ENCODE peak calls at places on chromosomes 7 and 10, in eight cellular contexts. Q is cardiac muscle cell, N is NCI-H1436 treated with DMSO at 0.1 percent for 48 hours, U is GOT3, H is mesenchymal stem cell, P is NCI-H1694 treated with DMSO at 0.1 percent for 48 hours, C is left colon, I is astrocyte of the hippocampus. E is an unnamed sample.

GRCh38 chr7:73823257-73823656 is 7.5 kb upstream of the CLDN4 start:
- DNase-seq in Q (no peak), N (no peak), U (no peak), H (no peak), P (no peak), C (no peak), I (no peak), E (no peak)

GRCh38 chr7:124818807-124819206 is 53.2 kb upstream of the GPR37 start:
- DNase-seq in Q (no peak), N (no peak), U (no peak), H (no peak), P (no peak), C (no peak), I (no peak), E (no peak)

GRCh38 chr10:241451-241850 is 106.2 kb downstream of the ZMYND11 start:
- DNase-seq in Q (no peak), N (no peak), U (no peak), H (no peak), P (no peak), C (no peak), I (peak), E (peak)

GRCh38 chr10:15710455-15710854 is 9.3 kb downstream of the ITGA8 start:
- DNase-seq in Q (no peak), N (no peak), U (no peak), H (no peak), P (no peak), C (no peak), I (no peak), E (no peak)

GRCh38 chr10:6044651-6045599 is 17.2 kb downstream of the IL2RA start:
- DNase-seq in Q (no peak), N (no peak), U (no peak), H (no peak), P (no peak), C (no peak), I (no peak), E (no peak)

GRCh38 chr7:100017300-100017699 is 1.9 kb downstream of the ZKSCAN1 start:
- DNase-seq in Q (no peak), N (no peak), U (no peak), H (peak), P (no peak), C (peak), I (peak), E (no peak)

GRCh38 chr10:83166344-83166743 is 973.0 kb upstream of the GHITM start:
- DNase-seq in Q (peak), N (no peak), U (no peak), H (no peak), P (peak), C (no peak), I (peak), E (no peak)

GRCh38 chr10:77890097-77890496 is 36.5 kb downstream of the DLG5 start:
- DNase-seq in Q (no peak), N (no peak), U (no peak), H (no peak), P (no peak), C (no peak), I (no peak), E (no peak)

GRCh38 chr7:954330-955238 is at the start of gene ADAP1:
- DNase-seq in Q (peak), N (no peak), U (no peak), H (peak), P (no peak), C (peak), I (peak), E (peak)

GRCh38 chr7:4809091-4809591 is 33.7 kb downstream of the AP5Z1 start:
- DNase-seq in Q (no peak), N (no peak), U (no peak), H (no peak), P (no peak), C (no peak), I (no peak), E (no peak)

GRCh38 chr10:126476256-126476655 is 88.0 kb upstream of the ADAM12 start:
- DNase-seq in Q (peak), N (peak), U (no peak), H (peak), P (no peak), C (no peak), I (no peak), E (no peak)

GRCh38 chr10:130662775-130663174 is 526.6 kb downstream of the GLRX3 start:
- DNase-seq in Q (no peak), N (no peak), U (no peak), H (no peak), P (no peak), C (no peak), I (no peak), E (no peak)

GRCh38 chr7:73526892-73527821 is 5.1 kb upstream of the BAZ1B start:
- DNase-seq in Q (no peak), N (no peak), U (no peak), H (no peak), P (no peak), C (no peak), I (no peak), E (no peak)

GRCh38 chr10:30170814-30171213 is 111.4 kb upstream of the JCAD start:
- DNase-seq in Q (no peak), N (no peak), U (no peak), H (peak), P (no peak), C (no peak), I (no peak), E (no peak)

GRCh38 chr7:24284699-24285506 is 913 bp downstream of the NPY start:
- DNase-seq in Q (peak), N (no peak), U (no peak), H (peak), P (no peak), C (no peak), I (peak), E (no peak)

GRCh38 chr10:82041018-82041417 is 166.0 kb downstream of the NRG3 start:
- DNase-seq in Q (no peak), N (no peak), U (no peak), H (no peak), P (no peak), C (no peak), I (peak), E (no peak)

GRCh38 chr10:133475821-133476640 is 22.3 kb downstream of the SCART1 start:
- DNase-seq in Q (no peak), N (no peak), U (no peak), H (no peak), P (no peak), C (no peak), I (no peak), E (no peak)

GRCh38 chr7:25594122-25594521 is 365.8 kb upstream of the NPVF start:
- DNase-seq in Q (no peak), N (no peak), U (no peak), H (no peak), P (no peak), C (no peak), I (no peak), E (no peak)

GRCh38 chr7:106583133-106583532 is 77.8 kb downstream of the CCDC71L start:
- DNase-seq in Q (no peak), N (no peak), U (no peak), H (peak), P (no peak), C (no peak), I (no peak), E (no peak)

GRCh38 chr7:96953676-96954513 is 51.5 kb upstream of the DLX6 start:
- DNase-seq in Q (no peak), N (no peak), U (no peak), H (no peak), P (no peak), C (no peak), I (no peak), E (no peak)

GRCh38 chr10:77899080-77899477 is 27.5 kb downstream of the DLG5 start:
- DNase-seq in Q (no peak), N (no peak), U (no peak), H (no peak), P (no peak), C (peak), I (peak), E (no peak)

E was measured in putamen.